ENCODE peak calls at places on chromosomes 4 and X, in ten cellular contexts. One of them, this sample, is unnamed.
A peak's percentile ranks its signal among the peaks of the same experiment; 100 is the strongest.

GRCh38 chrX:71099736-71100135 is 4.1 kb downstream of the FOXO4 start:
- DNase-seq in mesenchymal stem cell: no peak
- DNase-seq in OCI-LY7: no peak
- DNase-seq in HL-60: no peak
- DNase-seq in brain microvascular endothelial cell: no peak
- DNase-seq in heart left ventricle: no peak
- DNase-seq in coronary artery: no peak
- DNase-seq in CD8-positive, alpha-beta memory T cell: no peak
- DNase-seq in IMR-90: no peak
- DNase-seq in CD8-positive, alpha-beta T cell: no peak
- DNase-seq in this sample: no peak

GRCh38 chr4:102713096-102713495 is 47.7 kb downstream of the MANBA start:
- DNase-seq in mesenchymal stem cell: peak; percentile 69
- DNase-seq in OCI-LY7: no peak
- DNase-seq in HL-60: no peak
- DNase-seq in brain microvascular endothelial cell: peak; percentile 66
- DNase-seq in heart left ventricle: no peak
- DNase-seq in coronary artery: no peak
- DNase-seq in CD8-positive, alpha-beta memory T cell: no peak
- DNase-seq in IMR-90: peak; percentile 78
- DNase-seq in CD8-positive, alpha-beta T cell: no peak
- DNase-seq in this sample: no peak

GRCh38 chr4:148444296-148445070 is 2.3 kb upstream of the NR3C2 start:
- DNase-seq in mesenchymal stem cell: peak; percentile 5
- DNase-seq in OCI-LY7: peak; percentile 14
- DNase-seq in HL-60: no peak
- DNase-seq in brain microvascular endothelial cell: no peak
- DNase-seq in heart left ventricle: peak; percentile 47
- DNase-seq in coronary artery: no peak
- DNase-seq in CD8-positive, alpha-beta memory T cell: peak; percentile 37
- DNase-seq in IMR-90: no peak
- DNase-seq in CD8-positive, alpha-beta T cell: peak; percentile 32
- DNase-seq in this sample: peak; percentile 51

GRCh38 chr4:135277116-135277979 is 1075.8 kb upstream of the PABPC4L start:
- DNase-seq in mesenchymal stem cell: peak; percentile 19
- DNase-seq in OCI-LY7: no peak
- DNase-seq in HL-60: no peak
- DNase-seq in brain microvascular endothelial cell: peak; percentile 61
- DNase-seq in heart left ventricle: no peak
- DNase-seq in coronary artery: no peak
- DNase-seq in CD8-positive, alpha-beta memory T cell: no peak
- DNase-seq in IMR-90: peak; percentile 77
- DNase-seq in CD8-positive, alpha-beta T cell: no peak
- DNase-seq in this sample: no peak

GRCh38 chrX:47662144-47662657 is 3.2 kb upstream of the UXT start:
- DNase-seq in mesenchymal stem cell: peak; percentile 96
- DNase-seq in OCI-LY7: no peak
- DNase-seq in HL-60: no peak
- DNase-seq in brain microvascular endothelial cell: peak; percentile 90
- DNase-seq in heart left ventricle: no peak
- DNase-seq in coronary artery: no peak
- DNase-seq in CD8-positive, alpha-beta memory T cell: no peak
- DNase-seq in IMR-90: peak; percentile 93
- DNase-seq in CD8-positive, alpha-beta T cell: no peak
- DNase-seq in this sample: no peak

GRCh38 chr4:118772149-118773081 is 63.5 kb downstream of the SEC24D start:
- DNase-seq in mesenchymal stem cell: peak; percentile 57
- DNase-seq in OCI-LY7: peak; percentile 67
- DNase-seq in HL-60: no peak
- DNase-seq in brain microvascular endothelial cell: no peak
- DNase-seq in heart left ventricle: no peak
- DNase-seq in coronary artery: no peak
- DNase-seq in CD8-positive, alpha-beta memory T cell: no peak
- DNase-seq in IMR-90: peak; percentile 70
- DNase-seq in CD8-positive, alpha-beta T cell: no peak
- DNase-seq in this sample: no peak

GRCh38 chr4:76067652-76068286 is 6.7 kb upstream of the ART3 start:
- DNase-seq in mesenchymal stem cell: peak; percentile 77
- DNase-seq in OCI-LY7: peak; percentile 72
- DNase-seq in HL-60: peak; percentile 73
- DNase-seq in brain microvascular endothelial cell: peak; percentile 71
- DNase-seq in heart left ventricle: peak; percentile 71
- DNase-seq in coronary artery: no peak
- DNase-seq in CD8-positive, alpha-beta memory T cell: peak; percentile 48
- DNase-seq in IMR-90: peak; percentile 76
- DNase-seq in CD8-positive, alpha-beta T cell: peak; percentile 44
- DNase-seq in this sample: peak; percentile 50

GRCh38 chrX:148228521-148228920 is 247.4 kb downstream of the FMR1NB start:
- DNase-seq in mesenchymal stem cell: no peak
- DNase-seq in OCI-LY7: no peak
- DNase-seq in HL-60: no peak
- DNase-seq in brain microvascular endothelial cell: no peak
- DNase-seq in heart left ventricle: no peak
- DNase-seq in coronary artery: no peak
- DNase-seq in CD8-positive, alpha-beta memory T cell: no peak
- DNase-seq in IMR-90: no peak
- DNase-seq in CD8-positive, alpha-beta T cell: no peak
- DNase-seq in this sample: no peak

GRCh38 chrX:9342581-9343051 is 122.2 kb upstream of the TBL1X start:
- DNase-seq in mesenchymal stem cell: peak; percentile 84
- DNase-seq in OCI-LY7: no peak
- DNase-seq in HL-60: peak; percentile 88
- DNase-seq in brain microvascular endothelial cell: peak; percentile 69
- DNase-seq in heart left ventricle: peak; percentile 87
- DNase-seq in coronary artery: peak; percentile 92
- DNase-seq in CD8-positive, alpha-beta memory T cell: peak; percentile 13
- DNase-seq in IMR-90: peak; percentile 80
- DNase-seq in CD8-positive, alpha-beta T cell: no peak
- DNase-seq in this sample: peak; percentile 70

GRCh38 chrX:110086162-110086915 is 83.4 kb downstream of the TMEM164 start:
- DNase-seq in mesenchymal stem cell: peak; percentile 74
- DNase-seq in OCI-LY7: no peak
- DNase-seq in HL-60: no peak
- DNase-seq in brain microvascular endothelial cell: peak; percentile 33
- DNase-seq in heart left ventricle: no peak
- DNase-seq in coronary artery: no peak
- DNase-seq in CD8-positive, alpha-beta memory T cell: no peak
- DNase-seq in IMR-90: peak; percentile 73
- DNase-seq in CD8-positive, alpha-beta T cell: no peak
- DNase-seq in this sample: no peak

GRCh38 chr4:112706840-112707207 is 69.9 kb downstream of the LARP7 start:
- DNase-seq in mesenchymal stem cell: no peak
- DNase-seq in OCI-LY7: no peak
- DNase-seq in HL-60: no peak
- DNase-seq in brain microvascular endothelial cell: no peak
- DNase-seq in heart left ventricle: no peak
- DNase-seq in coronary artery: no peak
- DNase-seq in CD8-positive, alpha-beta memory T cell: no peak
- DNase-seq in IMR-90: no peak
- DNase-seq in CD8-positive, alpha-beta T cell: no peak
- DNase-seq in this sample: no peak

GRCh38 chrX:121987163-121987562 is 939.8 kb downstream of the GLUD2 start:
- DNase-seq in mesenchymal stem cell: no peak
- DNase-seq in OCI-LY7: no peak
- DNase-seq in HL-60: no peak
- DNase-seq in brain microvascular endothelial cell: no peak
- DNase-seq in heart left ventricle: no peak
- DNase-seq in coronary artery: no peak
- DNase-seq in CD8-positive, alpha-beta memory T cell: no peak
- DNase-seq in IMR-90: no peak
- DNase-seq in CD8-positive, alpha-beta T cell: no peak
- DNase-seq in this sample: no peak

DNA sequence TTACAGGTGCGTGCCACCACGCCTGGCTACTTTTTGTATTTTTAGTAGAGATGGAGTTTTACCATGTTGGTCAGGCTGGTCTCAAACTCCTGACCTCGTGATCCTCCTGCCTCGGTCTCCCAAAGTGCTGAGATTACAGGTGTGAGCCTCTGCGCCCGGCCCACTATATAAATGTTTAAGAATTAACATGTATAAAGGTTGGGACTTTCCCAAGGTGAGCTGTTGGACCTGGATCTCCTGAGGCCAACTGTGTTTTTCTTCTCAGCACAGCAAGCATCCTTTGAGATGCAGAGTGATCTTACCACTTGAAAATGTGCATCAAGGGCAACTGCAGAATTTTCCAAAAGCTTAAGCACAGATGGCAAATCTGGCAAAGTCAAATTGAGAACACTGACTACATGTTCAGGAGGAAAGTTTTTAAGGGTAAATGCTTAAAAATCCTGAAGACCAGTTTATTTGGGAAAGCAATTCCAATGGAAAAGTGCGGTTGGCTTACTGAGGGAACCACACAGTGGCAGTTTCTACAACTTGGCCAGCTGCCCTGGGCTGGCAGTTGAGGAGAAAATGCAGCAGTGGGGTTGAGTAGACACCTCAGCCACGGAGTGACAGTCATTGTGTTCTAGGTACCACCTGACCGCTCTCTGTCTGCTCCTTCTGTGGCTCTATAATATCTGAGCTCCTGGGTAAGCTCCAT is 168.9 kb downstream of the CBR4 start:
- DNase-seq in mesenchymal stem cell: no peak
- DNase-seq in OCI-LY7: no peak
- DNase-seq in HL-60: no peak
- DNase-seq in brain microvascular endothelial cell: no peak
- DNase-seq in heart left ventricle: peak; percentile 69
- DNase-seq in coronary artery: no peak
- DNase-seq in CD8-positive, alpha-beta memory T cell: no peak
- DNase-seq in IMR-90: no peak
- DNase-seq in CD8-positive, alpha-beta T cell: no peak
- DNase-seq in this sample: no peak
- H3K4me3 ChIP-seq in mesenchymal stem cell: no peak overlapping the region
- H3K4me3 ChIP-seq in OCI-LY7: no peak overlapping the region
- H3K4me3 ChIP-seq in HL-60: no peak overlapping the region
- H3K4me3 ChIP-seq in brain microvascular endothelial cell: no peak overlapping the region
- H3K4me3 ChIP-seq in heart left ventricle: peak overlapping the region; percentile 5
- H3K4me3 ChIP-seq in coronary artery: peak overlapping the region; percentile 47
- H3K4me3 ChIP-seq in CD8-positive, alpha-beta memory T cell: no peak overlapping the region
- H3K4me3 ChIP-seq in IMR-90: no peak overlapping the region
- H3K4me3 ChIP-seq in CD8-positive, alpha-beta T cell: no peak overlapping the region
- H3K4me3 ChIP-seq in this sample: no peak overlapping the region

DNA sequence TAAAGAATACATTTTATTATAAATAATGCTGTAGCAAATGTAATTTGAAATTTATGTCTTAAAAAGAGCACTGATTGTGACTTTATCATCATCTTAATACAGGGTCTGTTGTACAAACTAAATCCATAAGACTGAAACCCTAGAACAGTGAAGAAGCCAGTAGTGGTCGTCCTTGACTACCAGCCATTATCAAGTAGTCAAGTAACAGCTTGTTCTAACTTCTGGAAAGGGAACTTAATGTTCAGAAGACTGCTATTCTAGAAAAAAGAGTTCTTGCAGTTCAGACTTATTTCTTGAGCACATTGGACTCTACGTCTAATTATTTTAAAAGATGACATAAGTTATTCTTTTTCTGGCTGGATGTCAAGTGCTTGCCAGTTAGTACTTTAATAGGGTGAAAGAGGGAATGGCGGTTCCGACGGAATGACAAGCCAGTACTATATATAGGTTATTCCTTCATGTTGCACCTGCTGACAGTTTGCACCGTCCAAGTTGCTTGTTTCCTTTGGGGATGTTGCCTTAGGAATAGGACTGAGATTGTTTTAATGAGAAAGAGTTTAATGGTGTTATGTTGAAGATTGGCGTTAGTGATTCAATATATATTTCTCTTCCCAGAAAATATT is 109.9 kb downstream of the RAPGEF2 start:
- DNase-seq in mesenchymal stem cell: no peak
- DNase-seq in OCI-LY7: no peak
- DNase-seq in HL-60: no peak
- DNase-seq in brain microvascular endothelial cell: no peak
- DNase-seq in heart left ventricle: peak; percentile 54
- DNase-seq in coronary artery: no peak
- DNase-seq in CD8-positive, alpha-beta memory T cell: no peak
- DNase-seq in IMR-90: no peak
- DNase-seq in CD8-positive, alpha-beta T cell: no peak
- DNase-seq in this sample: no peak
- H3K27ac ChIP-seq in mesenchymal stem cell: no peak overlapping the region
- H3K27ac ChIP-seq in OCI-LY7: no peak overlapping the region
- H3K27ac ChIP-seq in HL-60: no peak overlapping the region
- H3K27ac ChIP-seq in brain microvascular endothelial cell: no peak overlapping the region
- H3K27ac ChIP-seq in heart left ventricle: peak overlapping the region; percentile 75
- H3K27ac ChIP-seq in coronary artery: peak overlapping the region; percentile 39
- H3K27ac ChIP-seq in CD8-positive, alpha-beta memory T cell: no peak overlapping the region
- H3K27ac ChIP-seq in IMR-90: no peak overlapping the region
- H3K27ac ChIP-seq in CD8-positive, alpha-beta T cell: no peak overlapping the region
- H3K27ac ChIP-seq in this sample: no peak overlapping the region

GRCh38 chr4:142406917-142407501 is 439.1 kb downstream of the INPP4B start:
- DNase-seq in mesenchymal stem cell: no peak
- DNase-seq in OCI-LY7: no peak
- DNase-seq in HL-60: no peak
- DNase-seq in brain microvascular endothelial cell: no peak
- DNase-seq in heart left ventricle: no peak
- DNase-seq in coronary artery: no peak
- DNase-seq in CD8-positive, alpha-beta memory T cell: no peak
- DNase-seq in IMR-90: no peak
- DNase-seq in CD8-positive, alpha-beta T cell: no peak
- DNase-seq in this sample: peak; percentile 46
- H3K4me3 ChIP-seq in mesenchymal stem cell: no peak overlapping the region
- H3K4me3 ChIP-seq in OCI-LY7: no peak overlapping the region
- H3K4me3 ChIP-seq in HL-60: no peak overlapping the region
- H3K4me3 ChIP-seq in brain microvascular endothelial cell: no peak overlapping the region
- H3K4me3 ChIP-seq in heart left ventricle: no peak overlapping the region
- H3K4me3 ChIP-seq in coronary artery: peak overlapping the region; percentile 74
- H3K4me3 ChIP-seq in CD8-positive, alpha-beta memory T cell: peak overlapping the region; percentile 71
- H3K4me3 ChIP-seq in IMR-90: no peak overlapping the region
- H3K4me3 ChIP-seq in CD8-positive, alpha-beta T cell: peak overlapping the region; percentile 72
- H3K4me3 ChIP-seq in this sample: peak overlapping the region; percentile 93

GRCh38 chr4:32192991-32193390 is 1472.8 kb downstream of the PCDH7 start:
- DNase-seq in mesenchymal stem cell: no peak
- DNase-seq in OCI-LY7: no peak
- DNase-seq in HL-60: no peak
- DNase-seq in brain microvascular endothelial cell: no peak
- DNase-seq in heart left ventricle: no peak
- DNase-seq in coronary artery: no peak
- DNase-seq in CD8-positive, alpha-beta memory T cell: no peak
- DNase-seq in IMR-90: no peak
- DNase-seq in CD8-positive, alpha-beta T cell: no peak
- DNase-seq in this sample: no peak

GRCh38 chr4:32192363-32192762 is 1472.2 kb downstream of the PCDH7 start:
- DNase-seq in mesenchymal stem cell: no peak
- DNase-seq in OCI-LY7: no peak
- DNase-seq in HL-60: peak; percentile 8
- DNase-seq in brain microvascular endothelial cell: no peak
- DNase-seq in heart left ventricle: no peak
- DNase-seq in coronary artery: no peak
- DNase-seq in CD8-positive, alpha-beta memory T cell: no peak
- DNase-seq in IMR-90: no peak
- DNase-seq in CD8-positive, alpha-beta T cell: no peak
- DNase-seq in this sample: no peak

GRCh38 chr4:32189788-32190187 is 1469.6 kb downstream of the PCDH7 start:
- DNase-seq in mesenchymal stem cell: no peak
- DNase-seq in OCI-LY7: no peak
- DNase-seq in HL-60: no peak
- DNase-seq in brain microvascular endothelial cell: no peak
- DNase-seq in heart left ventricle: no peak
- DNase-seq in coronary artery: no peak
- DNase-seq in CD8-positive, alpha-beta memory T cell: no peak
- DNase-seq in IMR-90: no peak
- DNase-seq in CD8-positive, alpha-beta T cell: no peak
- DNase-seq in this sample: no peak

GRCh38 chr4:32184186-32184585 is 1464.0 kb downstream of the PCDH7 start:
- DNase-seq in mesenchymal stem cell: no peak
- DNase-seq in OCI-LY7: no peak
- DNase-seq in HL-60: no peak
- DNase-seq in brain microvascular endothelial cell: no peak
- DNase-seq in heart left ventricle: no peak
- DNase-seq in coronary artery: no peak
- DNase-seq in CD8-positive, alpha-beta memory T cell: no peak
- DNase-seq in IMR-90: no peak
- DNase-seq in CD8-positive, alpha-beta T cell: no peak
- DNase-seq in this sample: no peak

GRCh38 chr4:32189130-32189529 is 1469.0 kb downstream of the PCDH7 start:
- DNase-seq in mesenchymal stem cell: no peak
- DNase-seq in OCI-LY7: no peak
- DNase-seq in HL-60: no peak
- DNase-seq in brain microvascular endothelial cell: no peak
- DNase-seq in heart left ventricle: no peak
- DNase-seq in coronary artery: no peak
- DNase-seq in CD8-positive, alpha-beta memory T cell: no peak
- DNase-seq in IMR-90: no peak
- DNase-seq in CD8-positive, alpha-beta T cell: no peak
- DNase-seq in this sample: no peak
- H3K27ac ChIP-seq in mesenchymal stem cell: no peak overlapping the region
- H3K27ac ChIP-seq in OCI-LY7: no peak overlapping the region
- H3K27ac ChIP-seq in HL-60: no peak overlapping the region
- H3K27ac ChIP-seq in brain microvascular endothelial cell: no peak overlapping the region
- H3K27ac ChIP-seq in heart left ventricle: no peak overlapping the region
- H3K27ac ChIP-seq in coronary artery: no peak overlapping the region
- H3K27ac ChIP-seq in CD8-positive, alpha-beta memory T cell: no peak overlapping the region
- H3K27ac ChIP-seq in IMR-90: no peak overlapping the region
- H3K27ac ChIP-seq in CD8-positive, alpha-beta T cell: no peak overlapping the region
- H3K27ac ChIP-seq in this sample: no peak overlapping the region